ENCODE peak calls at places on chromosomes 3 and 15, in six cellular contexts. C is gastrocnemius medialis, L is cardiac fibroblast, P is coronary artery, W is dorsolateral prefrontal cortex, Y is Panc1. H is an unnamed sample.

GRCh38 chr3:8164145-8164544 is 337.5 kb upstream of the LMCD1 start:
- DNase-seq in C (no peak), L (no peak), P (no peak), W (no peak), Y (no peak), H (no peak)

GRCh38 chr3:49903451-49904424 is at the start of gene MST1R:
- DNase-seq in C (peak; percentile 39), L (peak; percentile 11), P (no peak), W (no peak), Y (no peak), H (peak; percentile 90)

GRCh38 chr3:173473237-173473636 is 75.7 kb downstream of the NLGN1 start:
- DNase-seq in C (no peak), L (no peak), P (no peak), W (no peak), Y (no peak), H (no peak)

GRCh38 chr15:99424131-99424571 is 141.6 kb upstream of the MEF2A start:
- DNase-seq in C (no peak), L (no peak), P (no peak), W (peak; percentile 19), Y (no peak), H (no peak)

GRCh38 chr3:32106929-32107362 is 526 bp downstream of the GPD1L start:
- DNase-seq in C (peak; percentile 84), L (peak; percentile 19), P (no peak), W (no peak), Y (no peak), H (no peak)

GRCh38 chr3:170355738-170356595 is 1.5 kb upstream of the SKIL start:
- DNase-seq in C (peak; percentile 25), L (peak; percentile 66), P (peak; percentile 79), W (no peak), Y (no peak), H (peak; percentile 54)

GRCh38 chr3:168877899-168878298 is 782.2 kb upstream of the GOLIM4 start:
- DNase-seq in C (no peak), L (no peak), P (no peak), W (no peak), Y (no peak), H (no peak)

GRCh38 chr15:98567951-98568350 is 80.4 kb upstream of the IGF1R start:
- DNase-seq in C (no peak), L (peak; percentile 9), P (no peak), W (no peak), Y (no peak), H (no peak)

GRCh38 chr15:39580630-39581500 is at the start of gene THBS1:
- DNase-seq in C (peak; percentile 73), L (peak; percentile 91), P (peak; percentile 95), W (no peak), Y (no peak), H (peak; percentile 24)

GRCh38 chr15:78951841-78952238 is 7.0 kb upstream of the CTSH start:
- DNase-seq in C (no peak), L (peak; percentile 27), P (no peak), W (no peak), Y (peak; percentile 51), H (no peak)

GRCh38 chr3:38382506-38383080 is 36.0 kb downstream of the XYLB start:
- DNase-seq in C (no peak), L (no peak), P (peak; percentile 2), W (no peak), Y (no peak), H (no peak)

GRCh38 chr15:101058735-101059134 is 139.6 kb downstream of the LRRK1 start:
- DNase-seq in C (no peak), L (no peak), P (peak; percentile 47), W (no peak), Y (no peak), H (no peak)

GRCh38 chr3:118991775-118992174 is 42.9 kb downstream of the IGSF11 start:
- DNase-seq in C (no peak), L (no peak), P (no peak), W (no peak), Y (no peak), H (no peak)

DNA sequence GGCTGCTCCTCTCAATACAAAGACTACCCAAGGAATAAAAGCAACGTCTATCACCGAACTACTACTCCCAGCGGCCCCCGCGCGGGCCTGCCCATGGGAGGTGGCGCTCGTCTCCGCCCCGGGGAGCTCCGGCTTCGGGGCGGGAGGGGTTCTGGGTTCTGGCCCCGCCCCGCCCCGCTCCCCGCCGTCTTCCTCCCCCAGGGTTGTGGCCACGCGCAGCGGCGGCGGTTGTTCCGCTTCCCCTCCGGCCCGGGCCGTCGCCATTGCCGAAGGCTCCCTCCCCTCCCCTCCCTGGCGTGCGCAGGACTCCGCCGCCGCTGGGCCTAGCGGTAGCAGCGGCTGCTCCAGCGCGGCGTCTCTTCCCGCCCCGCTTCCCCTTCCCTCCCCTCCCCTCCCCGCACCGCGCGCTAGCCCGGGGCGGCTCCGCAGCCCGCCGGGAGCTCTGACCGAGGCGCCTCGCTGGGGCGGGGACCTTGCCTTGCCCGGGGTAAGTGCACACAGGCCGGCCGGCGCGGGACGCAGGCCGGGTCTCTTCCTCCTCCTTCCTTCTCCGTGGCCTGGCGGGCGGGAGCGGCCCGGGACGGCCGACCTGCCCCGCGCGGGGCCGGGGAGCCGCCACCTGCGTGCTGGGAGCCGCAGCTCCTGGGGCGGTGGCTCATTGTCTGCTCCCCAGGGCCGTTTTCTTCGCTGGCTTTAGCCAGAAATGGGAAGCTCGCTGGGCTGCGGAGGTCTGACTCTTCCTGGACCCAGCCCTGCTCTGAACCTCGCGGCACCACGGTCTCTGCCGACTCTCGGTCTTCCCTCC is at the start of gene PAK2:
- DNase-seq in C (peak; percentile 90), L (peak; percentile 86), P (peak; percentile 93), W (peak; percentile 94), Y (peak; percentile 43), H (peak; percentile 93)
- TF ChIP-seq CTCF in C (no peak), L (no peak), P (no peak), W (peak; percentile 53), Y (no peak), H (no peak)

GRCh38 chr15:68431792-68432401 is at the start of gene ITGA11:
- DNase-seq in C (peak; percentile 46), L (peak; percentile 56), P (peak; percentile 78), W (no peak), Y (no peak), H (peak; percentile 39)
- H3K4me3 ChIP-seq in C (peak within 1 kb of the TSS; percentile 53), L (peak within 1 kb of the TSS; percentile 76), P (peak within 1 kb of the TSS; percentile 71), W (peak within 1 kb of the TSS; percentile 47), Y (peak within 1 kb of the TSS; percentile 10), H (no peak within 1 kb of the TSS)

GRCh38 chr15:84826369-84826823 is 9.2 kb downstream of the ALPK3 start:
- DNase-seq in C (peak; percentile 82), L (peak; percentile 15), P (no peak), W (no peak), Y (no peak), H (no peak)
- TF ChIP-seq CTCF in C (peak; percentile 42), L (peak; percentile 29), P (no peak), W (no peak), Y (peak; percentile 68), H (peak; percentile 74)

DNA sequence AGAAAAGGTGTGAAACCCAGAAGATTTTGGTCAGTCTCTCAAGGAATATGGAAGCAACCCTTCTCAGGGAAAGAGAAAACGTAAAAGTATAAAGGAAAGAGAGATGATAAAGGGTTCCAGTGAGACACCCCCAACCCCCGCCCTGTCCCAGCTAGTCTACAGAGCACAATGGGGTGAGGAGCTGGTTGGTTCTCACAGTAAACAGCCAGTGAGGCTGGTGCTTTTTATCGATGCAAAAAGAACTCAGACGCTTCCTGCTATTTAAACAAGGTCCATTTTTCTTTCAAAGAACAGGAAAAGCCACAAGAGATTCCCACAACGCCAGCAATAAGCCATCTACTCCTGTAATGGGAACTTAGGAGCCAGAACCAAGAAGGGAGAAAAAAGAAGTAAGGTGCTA is 65.9 kb downstream of the CHAC1 start:
- DNase-seq in C (no peak), L (no peak), P (no peak), W (no peak), Y (no peak), H (no peak)
- H3K4me3 ChIP-seq in C (no peak overlapping the region), L (no peak overlapping the region), P (no peak overlapping the region), W (no peak overlapping the region), Y (no peak overlapping the region), H (no peak overlapping the region)

GRCh38 chr3:100647171-100647570 is 37.8 kb downstream of the ADGRG7 start:
- DNase-seq in C (no peak), L (no peak), P (no peak), W (no peak), Y (no peak), H (no peak)

GRCh38 chr3:100647673-100648072 is 38.3 kb downstream of the ADGRG7 start:
- DNase-seq in C (no peak), L (no peak), P (no peak), W (no peak), Y (no peak), H (no peak)

GRCh38 chr3:100645913-100646312 is 36.5 kb downstream of the ADGRG7 start:
- DNase-seq in C (no peak), L (no peak), P (no peak), W (no peak), Y (no peak), H (no peak)

GRCh38 chr3:100653731-100654309 is 44.4 kb downstream of the ADGRG7 start:
- DNase-seq in C (no peak), L (no peak), P (no peak), W (no peak), Y (no peak), H (no peak)

GRCh38 chr3:100650651-100651611 is 41.5 kb downstream of the ADGRG7 start:
- DNase-seq in C (no peak), L (peak; percentile 85), P (no peak), W (no peak), Y (no peak), H (peak; percentile 60)
- TF ChIP-seq CTCF in C (no peak), L (no peak), P (no peak), W (no peak), Y (no peak), H (peak; percentile 41)

GRCh38 chr3:194083253-194084224 is 52.4 kb upstream of the HES1 start:
- DNase-seq in C (no peak), L (no peak), P (no peak), W (no peak), Y (no peak), H (no peak)
- H3K4me3 ChIP-seq in C (no peak overlapping the region), L (no peak overlapping the region), P (no peak overlapping the region), W (no peak overlapping the region), Y (no peak overlapping the region), H (no peak overlapping the region)

GRCh38 chr3:62632510-62633294 is 242.5 kb downstream of the CADPS start:
- DNase-seq in C (no peak), L (no peak), P (no peak), W (no peak), Y (no peak), H (no peak)
- TF ChIP-seq CTCF in C (no peak), L (no peak), P (no peak), W (no peak), Y (peak; percentile 25), H (no peak)

DNA sequence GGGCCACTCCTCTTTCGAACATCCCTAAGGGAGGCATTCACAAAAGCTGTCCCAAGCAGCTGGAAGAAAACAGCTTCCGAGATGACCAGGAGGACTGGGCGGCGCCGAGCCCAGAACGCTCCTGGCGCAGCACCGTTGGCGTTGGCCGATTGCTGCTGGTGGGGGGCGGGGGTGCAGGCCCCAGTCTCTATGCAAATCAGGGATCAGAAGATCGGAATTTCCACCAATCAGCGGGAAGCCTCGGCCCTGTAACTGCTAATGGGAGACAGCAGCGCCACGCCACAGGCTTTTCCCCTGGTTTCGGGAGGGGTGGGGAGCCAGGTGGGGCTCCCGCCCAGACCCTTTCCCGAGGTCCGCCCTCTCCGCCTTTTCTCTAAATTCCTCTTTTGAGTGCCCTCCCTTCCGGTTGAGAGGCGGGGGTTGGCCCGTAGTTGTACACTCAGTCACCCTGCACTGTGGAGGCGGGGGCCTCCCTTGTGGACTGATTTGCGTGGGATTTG is 27.0 kb downstream of the HMCES start:
- DNase-seq in C (peak; percentile 74), L (peak; percentile 94), P (peak; percentile 95), W (peak; percentile 61), Y (no peak), H (no peak)
- H3K4me3 ChIP-seq in C (no peak overlapping the region), L (peak overlapping the region; percentile 2), P (peak overlapping the region; percentile 54), W (peak overlapping the region; percentile 39), Y (no peak overlapping the region), H (no peak overlapping the region)

H was measured in GM06990.